ENCODE peak calls at places on chromosomes 13 and 19, in four cellular contexts. A, D, X and Y are unnamed samples.

GRCh38 chr13:111216166-111216960 is 101.3 kb downstream of the ARHGEF7 start:
- DNase-seq in A (peak), D (peak), X (peak), Y (no peak)

GRCh38 chr19:44212865-44213346 is 574 bp downstream of the ZNF227 start:
- DNase-seq in A (peak), D (peak), X (no peak), Y (no peak)

GRCh38 chr19:41298327-41298964 is 11.5 kb upstream of the CCDC97 start:
- DNase-seq in A (peak), D (peak), X (no peak), Y (peak)

GRCh38 chr13:109869312-109870237 is 83.2 kb upstream of the IRS2 start:
- DNase-seq in A (peak), D (peak), X (no peak), Y (peak)

GRCh38 chr19:29492761-29493160 is 33.0 kb upstream of the VSTM2B start:
- DNase-seq in A (no peak), D (no peak), X (no peak), Y (no peak)

GRCh38 chr13:105817011-105817410 is 718.5 kb downstream of the EFNB2 start:
- DNase-seq in A (no peak), D (no peak), X (no peak), Y (no peak)

GRCh38 chr13:110556224-110556606 is 5.3 kb downstream of the RAB20 start:
- DNase-seq in A (no peak), D (no peak), X (no peak), Y (no peak)

GRCh38 chr13:24922390-24923304 is 158.7 kb downstream of the RNF17 start:
- DNase-seq in A (peak), D (peak), X (peak), Y (peak)

GRCh38 chr19:10552596-10553053 is 8.9 kb downstream of the ATG4D start:
- DNase-seq in A (no peak), D (no peak), X (peak), Y (no peak)

GRCh38 chr19:42201489-42202289 is 15.8 kb downstream of the DEDD2 start:
- DNase-seq in A (no peak), D (no peak), X (peak), Y (peak)

GRCh38 chr13:44293354-44293753 is 80.3 kb upstream of the SERP2 start:
- DNase-seq in A (no peak), D (no peak), X (no peak), Y (no peak)

GRCh38 chr13:110186221-110186838 is 120.6 kb downstream of the COL4A1 start:
- DNase-seq in A (no peak), D (no peak), X (no peak), Y (no peak)

GRCh38 chr19:42122691-42123607 is 9.3 kb downstream of the POU2F2 start:
- DNase-seq in A (no peak), D (no peak), X (peak), Y (no peak)

GRCh38 chr19:45141203-45141900 is 19.4 kb downstream of the NKPD1 start:
- DNase-seq in A (no peak), D (no peak), X (no peak), Y (no peak)

GRCh38 chr13:28819046-28819747 is 942 bp upstream of the MTUS2 start:
- DNase-seq in A (peak), D (no peak), X (no peak), Y (no peak)

DNA sequence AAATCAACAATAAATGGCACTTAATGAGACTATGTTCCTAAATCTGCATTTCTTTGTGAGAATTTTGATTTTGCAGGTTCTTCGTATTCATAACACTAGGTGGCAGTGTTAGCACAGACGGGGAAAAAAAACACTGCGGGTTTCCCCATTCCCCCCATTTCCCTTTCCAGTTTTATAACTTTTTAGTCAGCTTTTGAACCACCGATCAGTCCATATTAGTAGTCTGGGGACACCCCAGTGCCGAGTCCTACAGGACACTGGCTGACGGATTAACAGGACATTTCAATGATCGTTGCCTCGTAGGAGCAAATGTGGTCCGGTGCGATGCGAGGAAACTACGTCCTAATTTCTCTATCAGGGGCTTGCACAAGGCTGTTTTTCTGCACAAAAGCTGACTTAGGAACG is 234.3 kb downstream of the LMO7 start:
- DNase-seq in A (no peak), D (no peak), X (no peak), Y (no peak)
- H3K4me3 ChIP-seq in A (peak), D (peak), X (peak), Y (no peak)

GRCh38 chr19:5805465-5806132 is 732 bp downstream of the NRTN start:
- DNase-seq in A (peak), D (peak), X (peak), Y (peak)
- H3K4me3 ChIP-seq in A (no peak), D (peak), X (no peak), Y (no peak)

GRCh38 chr19:3056454-3057016 is 5.8 kb downstream of the TLE5 start:
- DNase-seq in A (no peak), D (no peak), X (no peak), Y (no peak)

GRCh38 chr19:3057275-3057714 is 5.0 kb downstream of the TLE5 start:
- DNase-seq in A (peak), D (peak), X (no peak), Y (peak)

GRCh38 chr19:3054265-3054971 is 7.9 kb downstream of the TLE5 start:
- DNase-seq in A (no peak), D (no peak), X (no peak), Y (no peak)

GRCh38 chr19:3054972-3055740 is 7.1 kb downstream of the TLE5 start:
- DNase-seq in A (no peak), D (no peak), X (no peak), Y (no peak)

DNA sequence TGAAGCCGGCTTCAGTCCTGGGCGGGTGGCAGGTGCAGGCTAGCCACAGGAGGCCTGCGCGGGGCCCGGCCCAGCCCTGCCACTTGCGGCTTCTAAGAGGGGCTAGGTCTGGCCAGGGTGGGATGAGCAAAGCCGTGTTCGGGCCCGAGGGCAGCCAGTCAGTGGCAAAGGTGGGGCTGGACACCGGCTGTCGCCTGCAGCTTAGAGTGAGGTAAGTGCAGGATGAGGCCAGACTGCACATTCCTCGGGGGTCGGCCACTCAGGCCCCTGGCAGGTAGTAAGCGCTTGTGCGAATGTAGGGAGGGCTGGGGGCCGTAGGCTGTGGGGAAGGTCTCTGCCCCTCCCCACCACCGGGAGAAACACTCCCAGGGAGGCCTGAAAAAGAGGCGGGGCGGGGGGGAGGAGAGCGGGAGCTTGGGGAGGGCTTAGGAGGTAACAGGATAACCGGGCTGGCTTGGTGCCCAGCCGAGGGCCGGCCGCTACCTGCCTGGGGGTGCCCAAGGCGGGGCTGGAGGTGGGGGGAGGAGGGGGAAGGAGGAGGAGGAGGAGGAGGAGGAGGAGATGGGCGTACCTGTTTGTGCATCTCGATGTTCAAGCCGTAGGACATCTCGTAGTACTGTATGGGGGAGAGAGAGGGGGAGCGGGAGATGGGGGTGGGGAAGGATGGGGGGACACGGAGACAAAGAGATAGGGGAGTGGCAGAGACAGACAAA is 6.4 kb downstream of the TLE5 start:
- DNase-seq in A (no peak), D (no peak), X (no peak), Y (peak)
- H3K4me3 ChIP-seq in A (no peak), D (no peak), X (no peak), Y (no peak)

DNA sequence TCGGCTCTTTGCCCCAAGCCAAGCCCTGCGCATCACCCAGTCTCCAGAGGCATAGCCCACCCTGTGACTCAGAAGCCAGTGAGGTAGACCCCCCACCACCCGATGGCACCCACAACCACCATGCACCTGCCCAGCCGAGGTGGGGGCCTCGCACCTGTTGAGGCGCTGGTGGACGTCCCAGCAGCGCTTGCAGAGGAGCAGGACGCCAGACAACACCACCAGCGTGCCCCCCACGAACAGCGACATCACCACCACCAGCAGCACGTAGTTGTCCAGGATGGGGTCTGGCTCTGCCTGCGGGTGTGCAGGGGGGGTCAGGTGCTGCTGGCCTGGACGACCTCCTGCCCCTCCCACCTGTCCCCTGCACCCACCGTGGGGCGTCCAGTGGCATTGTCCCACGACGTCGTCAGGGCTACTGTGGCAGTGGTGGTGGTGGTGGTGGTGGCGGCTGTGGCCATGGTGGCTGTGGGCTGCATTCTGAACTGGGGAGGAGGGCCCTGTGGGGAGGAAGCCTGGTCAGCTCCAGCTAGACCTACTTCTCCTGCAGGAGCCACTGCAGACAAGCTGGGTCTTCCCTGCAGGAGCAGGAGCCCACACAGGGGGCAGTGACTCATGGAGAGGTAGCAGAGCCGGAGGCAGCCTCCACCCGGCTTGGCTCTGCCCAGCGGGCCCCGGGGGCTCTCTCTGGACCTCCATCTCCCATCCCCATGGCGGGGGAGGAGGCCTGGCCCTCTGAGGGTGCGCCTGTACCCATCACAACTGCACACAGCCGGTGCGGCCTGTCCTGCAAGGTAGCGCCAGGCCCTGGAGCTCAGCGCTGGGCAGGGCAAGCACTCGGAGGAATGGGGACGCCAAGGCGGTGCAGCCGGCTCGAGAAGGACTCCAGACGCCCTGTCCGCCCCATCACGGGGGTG is 1.9 kb downstream of the CBARP start:
- DNase-seq in A (peak), D (no peak), X (no peak), Y (no peak)
- H3K4me3 ChIP-seq in A (peak), D (no peak), X (no peak), Y (no peak)

GRCh38 chr13:83881031-83881727 is 1.1 kb downstream of the SLITRK1 start:
- DNase-seq in A (no peak), D (no peak), X (no peak), Y (no peak)
- H3K4me3 ChIP-seq in A (peak), D (no peak), X (no peak), Y (no peak)

GRCh38 chr13:99982021-99982740 is 597 bp downstream of the ZIC2 start:
- DNase-seq in A (peak), D (no peak), X (no peak), Y (no peak)
- H3K4me3 ChIP-seq in A (peak), D (peak), X (peak), Y (no peak)

DNA sequence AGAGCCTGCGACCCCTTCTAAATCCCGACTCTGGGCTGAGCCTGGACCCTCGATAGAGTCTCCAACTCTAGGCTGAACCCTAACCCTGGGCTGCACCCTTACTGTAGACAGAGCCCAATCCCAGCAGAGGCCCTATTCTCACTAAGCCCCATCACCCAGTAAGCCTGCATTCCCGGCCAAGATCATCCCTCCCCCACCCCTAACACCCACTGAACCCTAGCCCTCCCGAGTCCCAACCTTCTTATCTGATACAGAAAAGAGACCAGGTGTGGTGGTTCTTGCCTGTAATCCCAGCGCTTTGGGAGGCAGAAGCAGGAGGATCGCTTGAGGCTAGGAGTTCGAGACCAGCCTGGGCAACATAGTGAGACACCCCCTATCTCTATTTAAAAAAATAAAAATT is 2.6 kb upstream of the TNFAIP8L1 start:
- DNase-seq in A (no peak), D (no peak), X (no peak), Y (no peak)
- H3K4me3 ChIP-seq in A (peak), D (peak), X (peak), Y (no peak)

GRCh38 chr13:100584901-100585300 is 3.7 kb downstream of the GGACT start:
- DNase-seq in A (peak), D (no peak), X (no peak), Y (no peak)

GRCh38 chr13:100588350-100589177 is at the start of gene GGACT:
- DNase-seq in A (peak), D (peak), X (peak), Y (peak)

GRCh38 chr13:100594731-100595130 is 6.1 kb upstream of the GGACT start:
- DNase-seq in A (no peak), D (no peak), X (no peak), Y (no peak)

GRCh38 chr13:100594255-100594654 is 5.7 kb upstream of the GGACT start:
- DNase-seq in A (no peak), D (no peak), X (no peak), Y (no peak)

DNA sequence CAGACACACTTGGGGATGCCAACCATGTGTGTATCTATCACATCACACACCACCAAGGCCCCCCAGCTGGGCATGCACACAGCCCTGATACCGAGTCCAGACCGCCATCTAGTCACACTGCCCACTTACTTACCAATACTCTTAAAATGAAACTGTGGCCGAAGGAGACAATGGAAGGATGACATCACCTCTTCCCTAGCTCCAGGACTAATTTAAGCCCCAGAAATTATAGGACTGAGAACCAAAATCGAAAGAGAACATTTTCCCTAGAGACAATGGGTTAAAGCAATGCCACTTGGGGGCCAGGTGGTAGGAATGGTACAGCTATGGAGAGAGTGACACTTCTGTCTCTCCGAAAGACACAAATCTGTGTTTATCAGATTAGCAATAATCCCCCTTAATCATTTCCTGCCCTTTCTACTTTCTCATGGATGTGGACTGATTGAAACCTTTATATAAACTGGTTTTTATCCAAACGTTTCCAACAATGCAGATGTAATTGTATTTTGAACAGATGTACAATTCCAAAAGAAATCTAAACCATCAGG is 663 bp upstream of the GGACT start:
- DNase-seq in A (no peak), D (no peak), X (no peak), Y (no peak)
- H3K4me3 ChIP-seq in A (no peak), D (no peak), X (peak), Y (no peak)

DNA sequence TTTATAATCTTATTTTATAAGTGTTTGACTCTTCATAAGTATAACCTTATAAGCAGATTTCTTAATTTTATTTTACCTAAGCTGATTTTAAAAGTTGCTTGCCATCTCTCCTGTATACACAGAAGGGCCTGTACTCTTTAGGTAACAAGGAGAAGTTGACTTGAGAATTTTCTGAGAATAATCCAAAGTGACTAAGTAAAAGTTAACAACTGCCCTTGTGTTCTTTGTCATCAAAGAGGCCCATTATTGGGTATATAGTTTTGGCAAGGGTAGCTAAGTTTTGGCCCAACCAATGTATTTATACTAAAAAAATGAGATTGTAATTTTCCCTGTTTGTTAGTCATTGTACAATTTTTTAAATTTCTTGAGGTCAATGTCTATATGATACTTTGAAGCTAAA is 3.2 kb downstream of the LCP1 start:
- DNase-seq in A (no peak), D (no peak), X (no peak), Y (no peak)
- H3K4me3 ChIP-seq in A (no peak), D (no peak), X (peak), Y (no peak)

DNA sequence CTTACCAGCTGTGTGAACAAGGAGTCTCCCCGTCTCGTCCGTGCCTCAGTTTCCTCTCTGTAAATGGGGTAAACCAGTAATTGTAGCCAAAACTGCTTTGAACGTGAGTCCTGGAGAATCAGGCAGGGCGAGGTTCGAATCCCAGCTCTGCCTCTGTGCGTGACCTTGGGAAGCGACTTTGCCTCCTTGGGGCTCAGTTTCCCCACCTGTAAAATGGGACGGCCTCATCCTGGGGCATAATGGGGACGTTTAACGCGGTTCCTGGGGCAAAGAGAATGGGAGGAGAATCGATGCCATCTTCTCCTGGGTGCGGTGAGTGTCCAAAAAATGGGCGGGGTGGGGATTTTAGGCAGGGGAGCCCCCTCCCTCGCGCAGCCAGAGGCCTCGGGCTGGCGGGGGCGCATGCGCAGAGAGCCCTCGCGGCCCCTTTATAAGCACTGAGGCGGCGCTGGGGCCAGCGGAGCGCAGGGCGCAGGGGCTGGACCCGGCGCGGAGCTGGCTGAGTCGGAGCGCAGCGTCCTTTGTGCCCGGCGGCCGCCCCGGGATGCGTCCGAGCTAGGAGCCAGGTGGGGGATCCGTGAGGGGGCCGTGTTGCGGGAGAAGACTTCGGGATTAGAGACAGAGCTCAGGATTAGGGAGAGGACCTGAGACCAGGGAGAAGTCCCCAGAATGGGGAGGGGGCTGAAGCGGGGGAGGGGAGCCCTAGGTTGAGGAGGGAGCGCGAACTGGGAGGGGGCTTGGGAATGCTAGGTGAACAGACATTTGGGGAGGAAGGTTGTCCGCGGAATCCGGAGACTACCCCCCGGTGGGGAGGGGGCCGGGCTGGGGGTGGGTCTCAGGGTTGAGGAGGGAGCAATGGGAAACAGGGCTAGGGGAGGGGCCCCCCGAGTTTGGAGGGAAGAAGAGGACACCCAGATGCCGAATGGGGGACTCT is at the start of gene NCAN:
- DNase-seq in A (no peak), D (no peak), X (no peak), Y (no peak)
- H3K4me3 ChIP-seq in A (no peak), D (no peak), X (no peak), Y (no peak)